ENCODE peak calls at places on chromosomes 3 and 15, in seven cellular contexts. E is endothelial cell of umbilical vein, A is ovary, J is lung, Y is esophagus squamous epithelium, X is cardiac muscle cell, U is lower lobe of right lung. K is an unnamed sample. For H3K9me3, the result is how much of the 10 kb centered on the place peaks cover.

GRCh38 chr3:12287727-12288465 is 974 bp upstream of the PPARG start:
- DNase-seq in E (no peak), X (peak), Y (no peak), U (peak), A (peak), J (no peak), K (no peak)

GRCh38 chr3:45010718-45011355 is 15.3 kb upstream of the CLEC3B start:
- DNase-seq in E (peak), J (no peak), X (peak), A (no peak), Y (no peak), U (no peak), K (no peak)

GRCh38 chr3:52829906-52830463 is 487 bp downstream of the ITIH4 start:
- DNase-seq in J (no peak), A (no peak), U (no peak), Y (no peak), X (no peak), E (no peak), K (no peak)

GRCh38 chr3:31841515-31841914 is 139.5 kb downstream of the OSBPL10 start:
- DNase-seq in X (no peak), E (no peak), A (no peak), Y (no peak), J (no peak), U (no peak), K (no peak)

GRCh38 chr3:192433704-192434103 is 293.6 kb downstream of the FGF12 start:
- DNase-seq in Y (no peak), A (no peak), U (no peak), E (no peak), X (no peak), J (no peak), K (no peak)

GRCh38 chr15:70236306-70237103 is 138.8 kb upstream of the TLE3 start:
- DNase-seq in U (no peak), X (peak), A (peak), Y (no peak), E (no peak), J (no peak), K (no peak)

GRCh38 chr3:71051893-71052687 is 531.4 kb downstream of the FOXP1 start:
- DNase-seq in U (no peak), A (no peak), E (peak), J (no peak), X (peak), Y (no peak), K (no peak)

GRCh38 chr3:112778298-112779008 is 68.2 kb downstream of the CD200R1L start:
- DNase-seq in A (no peak), X (peak), E (no peak), Y (no peak), J (no peak), U (no peak), K (no peak)

GRCh38 chr15:39752991-39753390 is 29.6 kb downstream of the FSIP1 start:
- DNase-seq in X (no peak), U (no peak), E (no peak), Y (no peak), A (no peak), J (no peak), K (no peak)

GRCh38 chr15:99423186-99424130 is 142.3 kb upstream of the MEF2A start:
- DNase-seq in U (no peak), A (peak), E (no peak), Y (no peak), J (no peak), X (no peak), K (no peak)

GRCh38 chr3:5426094-5426883 is 238.8 kb downstream of the EDEM1 start:
- DNase-seq in E (peak), X (peak), U (peak), J (peak), A (peak), Y (no peak), K (no peak)

GRCh38 chr15:51864408-51865056 is 35.1 kb downstream of the TMOD3 start:
- DNase-seq in U (no peak), A (no peak), E (no peak), J (no peak), X (no peak), Y (no peak), K (no peak)

GRCh38 chr15:53627279-53627678 is 132.2 kb downstream of the WDR72 start:
- DNase-seq in A (no peak), Y (no peak), U (no peak), E (no peak), J (no peak), X (no peak), K (no peak)

GRCh38 chr3:178076718-178077117 is 459.5 kb upstream of the KCNMB2 start:
- DNase-seq in X (no peak), J (no peak), Y (no peak), E (peak), A (no peak), U (no peak), K (no peak)

GRCh38 chr3:54713455-54713854 is 214.4 kb downstream of the LRTM1 start:
- DNase-seq in X (peak), U (no peak), A (no peak), Y (no peak), J (no peak), E (no peak), K (no peak)

GRCh38 chr15:101049856-101050646 is 130.9 kb downstream of the LRRK1 start:
- DNase-seq in E (no peak), A (peak), Y (no peak), U (no peak), J (peak), X (no peak), K (peak)

GRCh38 chr15:81069356-81069755 is 64.7 kb upstream of the CFAP161 start:
- DNase-seq in X (no peak), A (no peak), E (no peak), U (no peak), Y (no peak), J (no peak), K (no peak)

GRCh38 chr3:195441971-195442572 is 748 bp downstream of the ACAP2 start:
- DNase-seq in U (peak), E (peak), Y (no peak), A (peak), J (peak), X (peak), K (no peak)

GRCh38 chr15:83061680-83062079 is 5.4 kb downstream of the BTBD1 start:
- DNase-seq in J (no peak), A (no peak), E (no peak), X (no peak), U (no peak), Y (no peak), K (no peak)

GRCh38 chr3:25448750-25449684 is 21.0 kb downstream of the RARB start:
- DNase-seq in U (peak), E (peak), J (peak), Y (no peak), A (peak), X (peak), K (no peak)

GRCh38 chr3:56459719-56460118 is 8.5 kb downstream of the ERC2 start:
- DNase-seq in U (no peak), Y (no peak), E (no peak), A (no peak), J (no peak), X (no peak), K (no peak)

GRCh38 chr3:15601046-15601398 is 347 bp downstream of the HACL1 start:
- DNase-seq in X (no peak), U (no peak), A (no peak), J (no peak), Y (no peak), E (no peak), K (no peak)

GRCh38 chr15:58458076-58458475 is 26.3 kb downstream of the LIPC start:
- DNase-seq in X (no peak), A (no peak), Y (no peak), U (no peak), E (peak), J (no peak), K (no peak)

GRCh38 chr3:18679226-18679625 is 254.1 kb upstream of the SATB1 start:
- DNase-seq in Y (no peak), A (no peak), X (no peak), E (no peak), U (no peak), J (no peak), K (no peak)

GRCh38 chr15:67820992-67821783 is 4.1 kb upstream of the SKOR1 start:
- DNase-seq in E (peak), J (no peak), U (no peak), A (peak), X (peak), Y (no peak), K (no peak)

GRCh38 chr3:44442591-44443309 is 34.7 kb downstream of the ZNF445 start:
- DNase-seq in A (no peak), E (no peak), Y (no peak), J (no peak), X (no peak), U (no peak), K (no peak)

GRCh38 chr15:66472176-66472999 is 25.2 kb downstream of the SNAPC5 start:
- DNase-seq in X (peak), E (peak), A (peak), Y (no peak), U (no peak), J (no peak), K (no peak)

GRCh38 chr15:47607750-47608149 is 109.6 kb upstream of the SEMA6D start:
- DNase-seq in X (peak), A (no peak), J (no peak), Y (no peak), E (peak), U (no peak), K (no peak)

DNA sequence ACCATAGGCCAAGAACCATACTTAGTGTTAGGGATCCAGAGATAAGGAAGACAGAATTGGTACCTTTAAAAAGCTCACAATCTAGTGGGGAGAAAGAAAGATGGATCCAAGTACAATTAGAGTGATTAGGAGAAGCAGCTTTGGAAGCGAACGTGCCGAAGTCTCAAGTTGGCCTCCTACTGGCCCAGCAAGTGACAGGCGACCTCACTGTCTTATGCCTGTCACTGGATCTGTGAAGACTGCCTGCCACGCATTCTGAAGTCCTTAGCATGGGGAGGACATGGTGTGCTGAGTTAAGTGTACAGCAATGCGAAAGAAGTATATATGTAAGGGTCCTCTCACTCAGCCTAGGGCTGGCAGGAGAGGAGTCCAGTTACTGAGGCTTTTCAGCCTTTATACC is 141.0 kb downstream of the GABRB3 start:
- DNase-seq in E (no peak), J (no peak), Y (no peak), A (no peak), X (no peak), U (no peak), K (no peak)
- H3K9me3 ChIP-seq in E (under half), J (under half), Y (under half), A (under half), X (under half), U (under half), K (under half)

GRCh38 chr15:63473999-63474809 is 30.2 kb upstream of the USP3 start:
- DNase-seq in X (peak), E (no peak), U (no peak), A (no peak), Y (no peak), J (no peak), K (no peak)
- TF ChIP-seq CTCF in X (no peak), E (no peak), U (no peak), A (no peak), Y (no peak), J (no peak), K (no peak)

DNA sequence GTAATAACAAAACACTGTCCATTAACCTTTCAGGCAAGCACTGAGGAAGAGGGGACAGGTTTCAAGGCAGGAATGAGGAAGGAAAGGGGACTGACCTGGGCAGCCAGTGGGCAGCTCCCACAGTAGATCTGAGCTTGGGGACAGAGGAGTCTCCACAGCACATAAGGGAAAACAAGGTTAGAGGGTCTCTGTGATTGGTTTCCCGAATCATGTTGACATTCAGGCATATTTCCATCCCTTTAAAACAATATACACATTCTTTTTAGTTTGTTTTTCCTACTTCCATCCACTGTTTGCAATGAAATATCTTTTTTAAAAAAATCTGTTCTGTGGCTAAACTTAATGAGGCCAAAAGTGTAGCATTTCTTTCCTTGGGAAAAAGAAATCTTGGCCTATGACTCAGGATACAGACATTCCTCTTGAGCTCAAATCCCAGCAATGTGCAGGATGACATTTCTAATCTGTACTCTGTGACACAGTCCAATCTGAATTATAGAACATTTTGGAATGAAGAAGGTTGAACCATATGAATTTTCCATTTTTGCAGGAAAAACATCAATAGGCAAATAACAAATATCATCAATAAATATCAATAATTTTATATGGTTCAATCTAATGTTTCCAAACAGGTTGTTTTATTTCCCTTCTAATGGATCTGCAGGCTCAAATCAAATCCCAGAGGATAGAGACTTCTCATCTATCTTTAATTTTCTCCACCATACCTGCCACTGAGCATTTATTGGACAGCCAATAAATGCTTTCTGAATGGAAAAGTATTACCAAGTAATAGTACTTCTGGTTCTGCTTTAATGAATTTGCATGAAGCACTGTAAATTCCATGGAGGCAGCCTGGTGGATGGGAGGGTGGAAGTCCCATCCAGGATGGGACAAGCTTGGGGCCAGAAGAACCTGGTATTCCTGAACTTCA is 54.1 kb downstream of the ITGB5 start:
- DNase-seq in J (no peak), U (no peak), X (peak), E (peak), A (no peak), Y (no peak), K (no peak)
- H3K27ac ChIP-seq in J (peak), U (peak), X (no peak), E (peak), A (no peak), Y (peak), K (peak)

DNA sequence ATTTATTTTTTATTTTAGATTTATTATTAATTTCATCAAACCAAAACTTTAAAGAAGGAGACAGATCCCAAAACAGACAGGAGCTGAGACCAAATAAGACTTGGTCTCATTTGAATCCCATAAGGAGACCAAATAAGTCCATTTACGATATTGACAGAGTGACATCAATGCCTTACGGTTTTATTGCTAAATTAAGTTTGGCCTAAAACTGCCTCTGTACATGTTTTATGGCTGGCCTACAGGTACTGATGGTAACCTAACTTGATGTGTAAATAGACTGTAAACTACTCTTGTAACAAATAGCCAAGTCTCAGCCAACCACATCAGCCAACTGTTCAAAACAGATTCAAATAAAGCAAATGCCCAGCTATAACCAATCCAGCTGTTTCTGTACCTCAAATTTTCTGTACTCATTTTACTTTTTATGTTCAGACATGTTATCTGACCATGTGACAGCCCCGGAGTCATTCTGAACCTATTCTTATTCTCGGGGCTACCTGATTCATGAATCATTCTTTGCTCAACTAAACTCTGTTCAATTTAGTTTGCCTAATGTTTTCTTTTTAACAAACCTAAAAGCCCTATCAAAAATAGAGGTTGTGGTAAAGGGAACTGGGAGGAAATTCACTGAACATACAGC is 89.4 kb upstream of the CDAN1 start:
- DNase-seq in Y (no peak), A (no peak), U (no peak), E (no peak), X (no peak), J (no peak), K (no peak)
- H3K9me3 ChIP-seq in Y (under half), A (under half), U (under half), E (under half), X (under half), J (under half), K (under half)

GRCh38 chr3:128491900-128492352 is 1.1 kb downstream of the GATA2 start:
- DNase-seq in U (no peak), J (no peak), E (peak), A (no peak), Y (no peak), X (no peak), K (no peak)

GRCh38 chr3:128489860-128490649 is 2.9 kb downstream of the GATA2 start:
- DNase-seq in A (no peak), Y (no peak), U (peak), X (peak), J (no peak), E (peak), K (peak)

GRCh38 chr3:128492353-128493220 is at the start of gene GATA2:
- DNase-seq in X (no peak), U (no peak), A (no peak), Y (no peak), J (no peak), E (peak), K (peak)

GRCh38 chr3:128490650-128491070 is 2.3 kb downstream of the GATA2 start:
- DNase-seq in X (no peak), J (no peak), U (no peak), A (no peak), E (peak), Y (no peak), K (no peak)

DNA sequence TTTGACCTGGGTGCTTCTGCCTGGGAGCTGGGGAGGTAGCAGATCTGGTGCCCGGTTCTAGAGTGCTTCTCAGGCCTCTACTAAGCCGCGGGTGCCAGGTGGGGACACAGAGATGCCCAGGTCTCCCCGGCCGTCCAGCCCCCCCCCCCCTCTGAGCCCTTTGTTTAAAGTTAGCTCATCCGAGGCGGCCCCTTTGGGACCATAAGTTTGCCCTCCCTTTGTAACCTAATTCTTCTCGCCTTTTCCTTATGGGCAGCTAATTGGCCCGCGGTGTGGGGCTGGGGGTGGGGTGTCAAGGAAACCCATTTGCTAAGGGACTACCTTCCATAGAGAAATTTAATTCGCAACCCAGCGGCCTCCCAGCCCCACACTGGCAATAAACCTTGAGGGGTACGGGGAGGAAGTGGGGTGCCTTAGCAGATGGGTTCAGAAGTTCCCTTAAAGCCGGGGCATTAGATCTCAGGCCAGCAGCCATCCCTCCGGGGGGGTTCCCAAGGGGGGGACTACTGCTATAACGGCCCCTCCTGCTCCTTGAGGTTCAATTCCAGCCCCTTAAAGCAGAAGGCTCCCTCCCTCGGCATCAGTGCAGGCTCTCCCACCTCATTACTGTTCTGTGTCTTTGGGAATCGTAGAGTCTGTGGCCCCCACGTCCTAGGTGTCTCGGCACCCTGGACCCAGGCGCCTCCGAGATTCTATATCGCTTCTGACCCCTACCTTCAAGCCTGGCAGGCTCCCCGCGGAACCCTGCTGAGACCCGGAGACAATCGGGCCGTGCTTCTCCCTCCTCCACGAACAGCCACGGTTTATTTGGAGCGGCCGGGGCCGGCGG is 1.7 kb downstream of the GATA2 start:
- DNase-seq in A (no peak), E (peak), Y (no peak), X (no peak), J (no peak), U (no peak), K (no peak)
- TF ChIP-seq CTCF in A (no peak), E (no peak), Y (no peak), X (no peak), J (no peak), U (no peak), K (no peak)

DNA sequence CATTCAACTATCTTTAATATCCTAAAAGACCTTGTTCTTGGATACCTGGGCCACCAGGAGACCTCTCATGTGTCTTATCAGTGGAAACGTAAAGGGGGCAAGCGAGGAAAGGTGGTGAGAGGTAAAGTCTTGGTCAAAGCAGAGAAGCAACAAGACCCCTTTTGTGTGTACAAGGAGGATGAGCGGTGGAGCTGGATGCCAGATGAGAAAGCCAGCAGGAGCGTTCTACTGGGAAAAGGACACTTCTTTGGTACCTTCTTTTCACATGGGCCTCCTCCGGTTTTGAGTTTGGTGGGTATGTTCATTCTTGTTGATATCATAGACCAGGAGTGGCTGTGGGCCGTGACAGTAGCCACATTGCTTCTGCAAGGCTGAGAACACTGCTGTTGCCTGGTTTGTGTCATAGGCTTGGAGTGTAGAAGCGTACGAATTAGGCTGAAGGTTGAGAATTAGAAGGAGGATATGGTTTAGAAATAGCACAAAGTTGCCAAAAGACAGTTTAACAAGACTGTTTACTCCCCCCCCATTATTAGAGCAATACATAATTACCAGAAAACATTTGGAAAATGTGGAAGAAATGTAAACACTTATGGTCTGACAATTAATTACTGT is 46.8 kb upstream of the VILL start:
- DNase-seq in X (no peak), J (no peak), Y (no peak), E (no peak), A (no peak), U (no peak), K (no peak)
- H3K27ac ChIP-seq in X (no peak), J (no peak), Y (peak), E (no peak), A (peak), U (peak), K (peak)

DNA sequence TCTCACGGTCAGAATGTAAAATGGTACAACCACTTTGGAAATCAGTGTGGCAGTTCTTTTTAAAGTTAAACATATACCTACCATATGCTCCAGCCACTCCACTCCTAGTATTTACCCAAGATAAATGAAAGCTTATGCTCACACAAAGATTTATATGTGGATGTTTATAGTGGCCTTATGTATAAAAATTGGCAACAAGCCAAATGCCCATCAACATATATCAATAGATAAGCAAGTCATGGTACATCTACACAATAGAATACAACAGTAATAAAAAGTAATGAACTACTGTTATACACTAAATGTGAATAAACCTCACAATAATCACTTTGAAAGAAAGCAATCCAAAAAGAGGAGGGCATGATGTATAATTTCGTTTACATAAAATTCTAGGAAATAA is 153.5 kb upstream of the LMCD1 start:
- DNase-seq in Y (no peak), U (no peak), A (no peak), E (no peak), J (no peak), X (no peak), K (no peak)
- H3K9me3 ChIP-seq in Y (under half), U (under half), A (under half), E (under half), J (under half), X (under half), K (under half)